ENCODE peak calls at places on chromosomes 2 and 18, in four cellular contexts. X is NCI-H2081 treated with DMSO at 0.1 percent for 48 hours; K is activated CD4-positive, alpha-beta T cell treated with anti-CD3 and anti-CD28 coated beads for 36 hours; O is nephron progenitor cell. R is an unnamed sample.

GRCh38 chr2:39118786-39119499 is 1.9 kb downstream of the SOS1 start:
- DNase-seq in X (no peak), K (no peak), O (no peak), R (no peak)

GRCh38 chr2:178208817-178209216 is 14.5 kb downstream of the OSBPL6 start:
- DNase-seq in X (no peak), K (no peak), O (no peak), R (no peak)

GRCh38 chr2:72789241-72789640 is 36.6 kb downstream of the EXOC6B start:
- DNase-seq in X (no peak), K (no peak), O (no peak), R (no peak)

GRCh38 chr2:15628899-15629855 is 37.5 kb downstream of the DDX1 start:
- DNase-seq in X (no peak), K (no peak), O (no peak), R (no peak)

GRCh38 chr2:121506621-121507020 is 24.1 kb upstream of the RNU4ATAC start:
- DNase-seq in X (no peak), K (no peak), O (no peak), R (no peak)

GRCh38 chr2:29260151-29260772 is 145.0 kb downstream of the CLIP4 start:
- DNase-seq in X (no peak), K (no peak), O (no peak), R (no peak)

GRCh38 chr2:80887923-80888322 is 583.4 kb upstream of the LRRTM1 start:
- DNase-seq in X (no peak), K (no peak), O (no peak), R (no peak)

GRCh38 chr2:165440367-165440766 is 29.1 kb upstream of the CSRNP3 start:
- DNase-seq in X (no peak), K (no peak), O (peak; percentile 8), R (no peak)

GRCh38 chr2:168583064-168583709 is 127.1 kb downstream of the CERS6 start:
- DNase-seq in X (no peak), K (no peak), O (no peak), R (no peak)

GRCh38 chr2:26899500-26900164 is 51.7 kb downstream of the DPYSL5 start:
- DNase-seq in X (no peak), K (no peak), O (no peak), R (no peak)

GRCh38 chr2:99706734-99707133 is 216.9 kb upstream of the REV1 start:
- DNase-seq in X (no peak), K (no peak), O (no peak), R (no peak)

GRCh38 chr2:100747996-100748615 is 71.8 kb upstream of the NPAS2 start:
- DNase-seq in X (no peak), K (no peak), O (no peak), R (no peak)

GRCh38 chr2:113980946-113981345 is 91.1 kb downstream of the ACTR3 start:
- DNase-seq in X (no peak), K (no peak), O (no peak), R (no peak)

GRCh38 chr2:135783416-135783815 is 41.8 kb downstream of the UBXN4 start:
- DNase-seq in X (no peak), K (no peak), O (no peak), R (no peak)

GRCh38 chr2:204950695-204951094 is 405.4 kb downstream of the PARD3B start:
- DNase-seq in X (no peak), K (no peak), O (no peak), R (no peak)

GRCh38 chr2:235324324-235324723 is 169.5 kb upstream of the AGAP1 start:
- DNase-seq in X (no peak), K (no peak), O (peak; percentile 51), R (no peak)

GRCh38 chr18:22214731-22215528 is 45.5 kb downstream of the GATA6 start:
- DNase-seq in X (no peak), K (no peak), O (no peak), R (no peak)

GRCh38 chr2:224160917-224161316 is 121.8 kb upstream of the SERPINE2 start:
- DNase-seq in X (no peak), K (no peak), O (no peak), R (no peak)

GRCh38 chr2:120419073-120419472 is 73.1 kb downstream of the INHBB start:
- DNase-seq in X (no peak), K (no peak), O (no peak), R (peak; percentile 42)

GRCh38 chr2:219418570-219419189 is 503 bp downstream of the DES start:
- DNase-seq in X (no peak), K (no peak), O (peak; percentile 40), R (peak; percentile 66)

GRCh38 chr2:143513081-143513480 is 383.9 kb downstream of the ARHGAP15 start:
- DNase-seq in X (no peak), K (peak; percentile 17), O (peak; percentile 33), R (peak; percentile 52)

GRCh38 chr2:177295479-177295878 is 31.0 kb upstream of the NFE2L2 start:
- DNase-seq in X (no peak), K (no peak), O (no peak), R (no peak)

GRCh38 chr2:55887351-55887750 is 36.2 kb downstream of the EFEMP1 start:
- DNase-seq in X (no peak), K (no peak), O (no peak), R (no peak)

GRCh38 chr2:184371641-184372040 is 226.7 kb upstream of the ZNF804A start:
- DNase-seq in X (no peak), K (no peak), O (no peak), R (no peak)

GRCh38 chr18:45639424-45639823 is 24.1 kb downstream of the SLC14A2 start:
- DNase-seq in X (no peak), K (no peak), O (no peak), R (no peak)

GRCh38 chr2:72993147-72993546 is 75.8 kb downstream of the EMX1 start:
- DNase-seq in X (no peak), K (peak; percentile 50), O (peak; percentile 59), R (peak; percentile 66)

GRCh38 chr2:160303076-160303475 is 103.0 kb upstream of the ITGB6 start:
- DNase-seq in X (no peak), K (no peak), O (no peak), R (no peak)

GRCh38 chr2:200353125-200353524 is 46.6 kb downstream of the SPATS2L start:
- DNase-seq in X (no peak), K (no peak), O (no peak), R (no peak)

GRCh38 chr18:79381811-79382311 is 13.9 kb upstream of the NFATC1 start:
- DNase-seq in X (no peak), K (no peak), O (no peak), R (no peak)

GRCh38 chr2:129936334-129936934 is 43.0 kb upstream of the RAB6C start:
- DNase-seq in X (no peak), K (no peak), O (peak; percentile 69), R (no peak)

GRCh38 chr2:126770466-126770865 is 114.5 kb downstream of the GYPC start:
- DNase-seq in X (no peak), K (no peak), O (no peak), R (no peak)

GRCh38 chr2:47346-48218 is 1.3 kb upstream of the FAM110C start:
- DNase-seq in X (no peak), K (no peak), O (no peak), R (no peak)

GRCh38 chr2:230356084-230356483 is 29.1 kb downstream of the SP140L start:
- DNase-seq in X (no peak), K (no peak), O (no peak), R (no peak)

GRCh38 chr2:141946016-141946415 is 184.8 kb downstream of the LRP1B start:
- DNase-seq in X (no peak), K (no peak), O (no peak), R (no peak)

GRCh38 chr2:174634130-174635014 is 36.8 kb upstream of the WIPF1 start:
- DNase-seq in X (no peak), K (peak; percentile 69), O (no peak), R (no peak)

GRCh38 chr18:7657050-7657449 is 89.9 kb downstream of the PTPRM start:
- DNase-seq in X (no peak), K (no peak), O (no peak), R (no peak)